ENCODE peak calls at places on chromosomes 1 and 21, in four cellular contexts. P is heart right ventricle, N is thoracic aorta, O is MM.1S. Q is an unnamed sample.

GRCh38 chr1:45493116-45493697 is 2.2 kb upstream of the TESK2 start:
- DNase-seq in N (no peak), P (no peak), O (peak; percentile 70), Q (no peak)

GRCh38 chr1:205285391-205286101 is 36.0 kb downstream of the NUAK2 start:
- DNase-seq in N (no peak), P (no peak), O (peak; percentile 95), Q (no peak)

GRCh38 chr1:17120962-17121837 is 1.9 kb upstream of the PADI2 start:
- DNase-seq in O (no peak), N (no peak), P (no peak), Q (no peak)

GRCh38 chr1:154956557-154956956 is 658 bp upstream of the PBXIP1 start:
- DNase-seq in P (no peak), O (no peak), N (no peak), Q (no peak)

GRCh38 chr1:209607795-209608178 is 24.3 kb downstream of the CAMK1G start:
- DNase-seq in O (no peak), N (no peak), P (no peak), Q (no peak)

GRCh38 chr1:17189632-17190525 is 15.0 kb upstream of the PADI1 start:
- DNase-seq in O (no peak), N (no peak), P (no peak), Q (no peak)

GRCh38 chr1:25045480-25046193 is 115.6 kb upstream of the RUNX3 start:
- DNase-seq in P (no peak), O (no peak), N (no peak), Q (no peak)

GRCh38 chr1:226736908-226737818 is 1.9 kb downstream of the ITPKB start:
- DNase-seq in P (peak; percentile 49), O (peak; percentile 46), N (no peak), Q (peak; percentile 37)

GRCh38 chr1:245895455-245895959 is 611.6 kb downstream of the SMYD3 start:
- DNase-seq in N (no peak), O (no peak), P (no peak), Q (no peak)

GRCh38 chr1:235113183-235113917 is 15.3 kb downstream of the TOMM20 start:
- DNase-seq in P (no peak), O (no peak), N (no peak), Q (no peak)

GRCh38 chr1:158024737-158025136 is 31.3 kb downstream of the KIRREL1 start:
- DNase-seq in P (no peak), N (no peak), O (no peak), Q (no peak)

GRCh38 chr1:6612641-6613360 is 730 bp upstream of the PHF13 start:
- DNase-seq in N (no peak), O (peak; percentile 51), P (peak; percentile 47), Q (peak; percentile 51)

GRCh38 chr1:55673416-55673815 is 458.3 kb upstream of the USP24 start:
- DNase-seq in N (no peak), O (no peak), P (no peak), Q (no peak)

GRCh38 chr1:53893999-53894636 is at the start of gene DIO1:
- DNase-seq in P (no peak), O (no peak), N (no peak), Q (no peak)

GRCh38 chr1:232876506-232877360 is 71.5 kb downstream of the MAP10 start:
- DNase-seq in N (no peak), P (no peak), O (peak; percentile 63), Q (no peak)

GRCh38 chr1:20717452-20718342 is at the start of gene KIF17:
- DNase-seq in N (no peak), P (peak; percentile 85), O (peak; percentile 64), Q (peak; percentile 64)

GRCh38 chr1:6507037-6507428 is 15.6 kb upstream of the PLEKHG5 start:
- DNase-seq in P (no peak), N (no peak), O (no peak), Q (no peak)

GRCh38 chr1:148318900-148319242 is 164.2 kb downstream of the PPIAL4G start:
- DNase-seq in P (no peak), O (no peak), N (no peak), Q (no peak)

GRCh38 chr1:148315081-148315811 is 163.2 kb upstream of the NBPF11 start:
- DNase-seq in N (no peak), O (peak; percentile 52), P (no peak), Q (no peak)

GRCh38 chr1:148317288-148317985 is 165.4 kb upstream of the NBPF11 start:
- DNase-seq in P (no peak), O (no peak), N (no peak), Q (no peak)

DNA sequence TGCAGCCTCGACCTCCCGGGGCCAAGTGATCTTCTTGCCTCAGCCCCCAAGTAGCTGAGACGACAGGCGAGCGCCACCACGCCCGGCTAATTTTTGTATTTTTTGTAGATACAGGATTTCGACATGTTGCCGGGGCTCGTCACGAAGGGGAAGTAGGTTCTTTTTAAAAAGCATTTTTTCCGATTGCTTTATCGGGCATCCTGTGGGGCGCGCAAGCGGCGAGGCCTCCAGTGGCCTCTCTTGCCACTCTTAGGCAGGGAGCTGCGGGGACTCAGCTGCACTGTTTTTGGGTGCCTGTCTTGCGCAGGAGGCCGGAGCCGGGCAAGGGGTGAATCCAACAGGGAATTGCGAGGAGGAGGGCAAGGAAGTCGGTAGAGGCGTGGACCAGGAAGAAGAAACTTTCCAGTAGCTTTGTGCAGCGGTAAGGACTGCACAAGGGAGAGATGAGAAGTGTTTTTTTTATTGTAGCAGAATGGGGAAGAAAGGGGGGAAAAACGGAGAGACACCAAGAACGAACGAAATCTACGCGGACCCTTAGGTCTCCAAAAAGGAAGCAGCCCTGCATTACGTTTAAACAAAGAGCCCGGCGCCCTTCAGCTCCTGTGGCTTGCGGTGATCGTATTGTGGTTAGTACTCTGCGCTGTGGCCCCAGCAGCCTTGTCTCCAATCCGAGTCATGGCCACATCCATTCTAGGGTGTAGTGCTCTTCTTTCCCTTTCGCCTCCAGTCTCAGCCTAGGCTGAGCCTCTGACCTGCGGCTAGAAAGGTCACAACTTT is 164.8 kb downstream of the PPIAL4G start:
- DNase-seq in O (peak; percentile 84), N (no peak), P (peak; percentile 23), Q (peak; percentile 33)
- H3K27ac ChIP-seq in O (no peak overlapping the region), N (no peak overlapping the region), P (no peak overlapping the region), Q (peak overlapping the region; percentile 49)

DNA sequence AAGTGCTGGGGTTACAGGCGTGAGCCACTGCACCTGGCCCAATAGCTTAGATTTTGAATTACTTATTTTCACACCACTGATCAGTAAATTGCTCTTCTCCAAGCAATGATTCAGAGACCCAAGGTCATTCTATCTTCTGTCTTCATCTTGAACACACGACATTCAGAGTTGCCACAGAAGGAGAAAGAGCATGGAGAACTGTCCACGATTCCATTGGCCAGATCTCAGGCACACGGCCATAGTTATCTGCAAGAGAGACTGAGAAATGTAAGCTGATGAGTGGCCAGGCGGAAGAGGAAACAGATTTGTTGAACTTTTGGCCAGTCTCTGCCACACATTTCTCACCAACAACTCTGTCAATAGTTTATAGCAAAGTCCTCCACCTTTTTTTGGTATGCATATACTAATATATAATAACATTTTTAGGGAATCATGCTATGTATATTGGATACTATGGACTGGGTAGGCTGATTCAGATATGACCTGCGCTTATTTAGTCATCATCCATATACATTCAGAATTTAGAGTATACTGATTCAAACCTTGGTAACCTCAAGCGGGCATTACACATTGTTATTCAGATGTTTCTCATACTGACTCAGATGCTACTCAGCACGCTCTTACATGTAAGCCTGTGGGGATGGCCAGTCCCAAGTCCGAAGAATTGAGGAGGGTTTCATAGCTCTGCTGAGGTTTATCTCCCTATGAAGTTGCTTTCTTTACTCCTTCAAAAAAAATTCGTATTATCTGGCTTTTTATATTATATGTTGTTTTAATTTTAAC is 25.5 kb upstream of the CAP1 start:
- DNase-seq in N (no peak), P (no peak), O (no peak), Q (no peak)
- TF ChIP-seq CTCF in N (no peak), P (no peak), O (no peak), Q (no peak)

GRCh38 chr21:46129846-46130651 is 25.3 kb downstream of the FTCD start:
- DNase-seq in O (no peak), P (peak; percentile 20), N (no peak), Q (no peak)

GRCh38 chr21:46128983-46129571 is 26.3 kb downstream of the FTCD start:
- DNase-seq in N (no peak), O (no peak), P (peak; percentile 25), Q (no peak)

GRCh38 chr21:46127239-46128105 is 27.9 kb downstream of the FTCD start:
- DNase-seq in P (peak; percentile 14), O (no peak), N (no peak), Q (no peak)

GRCh38 chr21:46126321-46127238 is 28.7 kb downstream of the COL6A2 start:
- DNase-seq in P (peak; percentile 10), N (no peak), O (no peak), Q (no peak)

DNA sequence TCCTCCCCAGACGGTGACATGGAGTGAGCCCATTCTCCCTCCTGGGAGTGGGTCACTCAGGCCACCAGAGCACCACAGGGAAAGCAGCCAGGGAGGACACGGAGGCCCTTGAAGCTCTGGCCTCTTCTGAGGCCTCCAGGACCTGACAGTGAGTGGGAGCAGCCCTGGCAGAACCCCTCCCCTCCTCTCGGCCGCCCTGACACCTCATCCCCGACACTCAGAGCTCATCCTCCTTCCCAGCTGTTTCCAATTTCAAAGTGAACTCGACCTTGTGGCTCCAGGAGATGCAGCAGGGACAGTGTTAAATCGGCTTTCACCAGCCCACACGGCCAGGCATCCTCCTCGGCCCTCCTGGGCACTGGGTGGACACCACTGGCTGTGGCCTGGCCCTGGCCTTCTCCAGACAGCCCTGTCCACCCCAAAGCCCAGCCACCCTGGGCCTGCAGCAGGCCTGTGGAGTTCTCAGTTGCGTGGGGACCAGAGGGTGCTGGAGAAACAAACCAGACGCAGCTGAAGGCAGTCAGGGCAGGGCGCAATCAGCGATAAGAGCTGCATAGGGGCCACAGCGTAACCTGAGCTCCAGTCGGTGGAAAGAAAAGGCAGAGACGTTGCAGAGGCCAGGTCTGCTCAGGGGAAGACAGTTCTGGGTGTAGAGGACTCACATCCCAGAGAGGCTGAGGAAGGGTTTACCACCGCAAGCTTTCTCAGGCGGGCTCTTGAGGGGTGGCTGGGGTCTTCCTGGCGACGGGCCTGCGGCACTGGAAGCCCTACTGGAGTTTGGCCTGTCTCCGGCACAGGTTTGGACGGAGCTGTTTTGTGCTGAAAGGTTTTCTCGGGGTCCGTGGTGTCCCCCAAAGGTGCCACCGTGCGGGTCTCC is 27.0 kb downstream of the FTCD start:
- DNase-seq in N (no peak), O (no peak), P (peak; percentile 61), Q (no peak)
- H3K27ac ChIP-seq in N (no peak overlapping the region), O (no peak overlapping the region), P (peak overlapping the region; percentile 77), Q (no peak overlapping the region)

GRCh38 chr1:160780398-160780755 is 15.6 kb upstream of the LY9 start:
- DNase-seq in N (no peak), P (no peak), O (no peak), Q (no peak)
- TF ChIP-seq CTCF in N (no peak), P (no peak), O (no peak), Q (no peak)

DNA sequence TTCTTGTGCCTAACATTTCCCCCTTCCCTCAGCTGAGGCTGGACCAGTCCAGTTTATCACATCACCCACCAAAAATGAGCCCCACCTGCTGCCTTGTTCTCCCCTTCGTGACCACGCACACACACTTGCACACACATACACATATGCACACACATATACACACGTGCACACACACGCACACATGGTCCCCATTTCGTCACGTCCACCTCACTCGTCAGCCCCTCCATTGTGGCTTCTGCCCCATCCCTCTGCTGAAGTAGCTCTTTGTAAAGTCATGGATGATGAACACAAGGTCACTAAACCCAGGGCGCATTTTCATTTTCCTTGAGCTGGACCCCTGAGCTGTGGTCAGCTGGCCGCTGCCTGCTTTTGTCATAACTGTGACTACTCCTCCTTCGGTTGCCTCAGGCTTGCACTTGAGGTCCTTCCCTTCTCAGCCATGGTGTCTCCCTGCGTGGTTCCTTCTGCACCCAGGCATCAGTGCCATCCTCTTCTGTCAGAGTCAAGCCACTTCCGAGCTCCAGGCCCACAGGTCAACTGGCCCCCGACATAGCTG is 93.8 kb downstream of the SYT2 start:
- DNase-seq in N (no peak), P (no peak), O (no peak), Q (no peak)
- H3K27ac ChIP-seq in N (no peak overlapping the region), P (peak overlapping the region; percentile 71), O (peak overlapping the region; percentile 84), Q (no peak overlapping the region)